ENCODE peak calls at places on chromosomes 4 and X, in seven cellular contexts. S is bronchial epithelial cell, P is breast epithelium, F is SK-N-SH, M is choroid plexus epithelial cell, O is fibroblast of lung, V is AG10803. G is an unnamed sample.

GRCh38 chr4:141134051-141134450 is 782 bp upstream of the RNF150 start:
- DNase-seq in M (peak), S (no peak), O (peak), P (no peak), F (peak), V (peak), G (no peak)

GRCh38 chr4:8035371-8035780 is 95.7 kb upstream of the AFAP1 start:
- DNase-seq in P (peak), O (peak), S (peak), F (no peak), V (peak), M (peak), G (peak)

GRCh38 chrX:39020051-39020669 is 218.9 kb downstream of the MID1IP1 start:
- DNase-seq in M (no peak), O (no peak), F (no peak), S (no peak), P (no peak), V (no peak), G (no peak)

GRCh38 chr4:1323635-1324442 is 23.2 kb upstream of the UVSSA start:
- DNase-seq in S (peak), V (peak), P (no peak), M (peak), O (peak), F (no peak), G (peak)

GRCh38 chr4:125387770-125388169 is 73.0 kb downstream of the FAT4 start:
- DNase-seq in O (peak), F (no peak), P (no peak), M (peak), S (no peak), V (peak), G (no peak)

GRCh38 chr4:38531126-38531737 is 132.8 kb upstream of the KLF3 start:
- DNase-seq in O (peak), V (no peak), P (no peak), S (no peak), F (peak), M (peak), G (peak)

GRCh38 chr4:70948665-70949284 is 44.7 kb upstream of the DCK start:
- DNase-seq in F (no peak), M (no peak), S (no peak), P (no peak), V (no peak), O (no peak), G (no peak)

GRCh38 chr4:96228463-96228862 is 388.6 kb downstream of the PDHA2 start:
- DNase-seq in F (no peak), S (no peak), O (no peak), V (no peak), P (no peak), M (peak), G (no peak)

GRCh38 chrX:38326086-38326485 is 1.2 kb downstream of the RPGR start:
- DNase-seq in M (no peak), O (no peak), S (no peak), P (no peak), V (no peak), F (no peak), G (no peak)

GRCh38 chrX:77114501-77114900 is 332.7 kb upstream of the FGF16 start:
- DNase-seq in V (no peak), F (no peak), M (no peak), P (no peak), O (no peak), S (no peak), G (no peak)

GRCh38 chr4:157521916-157522315 is 301.4 kb downstream of the GRIA2 start:
- DNase-seq in M (peak), V (no peak), S (peak), O (peak), F (no peak), P (no peak), G (no peak)

GRCh38 chr4:185966997-185967775 is 101.8 kb upstream of the TLR3 start:
- DNase-seq in P (no peak), S (peak), F (no peak), O (peak), V (peak), M (peak), G (no peak)

GRCh38 chrX:24231169-24231568 is 81.6 kb downstream of the ZFX start:
- DNase-seq in S (peak), V (peak), O (peak), F (no peak), M (peak), P (no peak), G (no peak)

GRCh38 chrX:45505214-45505613 is 304.5 kb upstream of the DIPK2B start:
- DNase-seq in V (peak), F (no peak), S (peak), O (peak), M (peak), P (no peak), G (no peak)

GRCh38 chr4:82765134-82765533 is 33.5 kb downstream of the SCD5 start:
- DNase-seq in P (no peak), V (no peak), M (no peak), S (no peak), F (no peak), O (no peak), G (no peak)

GRCh38 chr4:5808081-5808741 is 84.7 kb downstream of the CRMP1 start:
- DNase-seq in S (no peak), M (peak), F (peak), V (peak), P (no peak), O (peak), G (no peak)

GRCh38 chr4:113385500-113385899 is 336.0 kb downstream of the ANK2 start:
- DNase-seq in S (no peak), M (no peak), P (no peak), F (no peak), O (no peak), V (no peak), G (no peak)

GRCh38 chr4:8283631-8284121 is 14.1 kb downstream of the HTRA3 start:
- DNase-seq in P (no peak), M (no peak), F (no peak), S (no peak), V (no peak), O (no peak), G (no peak)

GRCh38 chr4:10623862-10624261 is 60.7 kb downstream of the CLNK start:
- DNase-seq in F (no peak), O (no peak), V (no peak), M (no peak), S (peak), P (no peak), G (no peak)

DNA sequence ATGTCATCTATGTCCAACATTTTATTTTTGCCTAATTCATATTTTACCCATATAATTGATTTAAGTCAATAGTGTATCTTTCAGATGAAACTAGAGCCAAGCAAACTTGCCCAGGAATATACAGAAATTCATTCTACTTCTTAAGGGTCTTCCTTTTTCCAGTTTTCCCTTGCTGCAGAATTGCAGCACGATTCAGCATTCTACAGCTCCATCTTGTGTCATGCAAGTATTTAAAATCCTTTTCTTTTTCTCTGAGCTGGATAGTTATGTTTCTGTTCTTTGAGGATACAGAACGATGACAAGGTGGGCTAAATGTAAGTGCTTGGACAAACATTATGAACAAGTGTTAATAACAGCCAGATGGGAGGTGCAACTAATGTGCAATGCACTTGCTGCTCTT is 1821.8 kb downstream of the ARAP2 start:
- DNase-seq in P (no peak), O (peak), V (peak), F (no peak), M (peak), S (peak), G (peak)
- TF ChIP-seq CTCF in P (no peak), O (peak), V (peak), F (peak), M (peak), S (no peak), G (no peak)

DNA sequence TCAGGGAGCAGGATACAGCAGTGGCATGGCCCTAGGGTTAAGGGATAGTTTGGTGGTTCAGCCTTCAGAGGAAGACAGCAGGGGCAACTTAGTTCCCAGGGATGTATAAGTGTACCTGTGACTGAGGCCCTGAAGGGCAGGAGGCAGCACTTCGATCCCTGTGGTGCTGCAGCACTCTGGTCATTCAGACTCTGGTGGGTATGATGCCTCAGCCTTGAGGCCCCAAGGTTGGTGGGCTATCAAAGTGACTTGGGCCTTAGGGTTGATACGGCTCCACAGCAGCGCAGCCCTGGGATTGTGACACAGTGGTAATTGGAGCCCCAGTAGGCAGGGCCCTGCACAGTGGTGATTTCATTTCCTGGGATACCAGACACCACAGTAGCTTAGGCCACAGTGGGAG is 1703.1 kb downstream of the PCDH7 start:
- DNase-seq in F (no peak), S (no peak), V (no peak), P (no peak), O (no peak), M (no peak), G (no peak)
- H3K4me3 ChIP-seq in F (no peak), S (no peak), V (no peak), P (no peak), O (no peak), M (no peak), G (no peak)

DNA sequence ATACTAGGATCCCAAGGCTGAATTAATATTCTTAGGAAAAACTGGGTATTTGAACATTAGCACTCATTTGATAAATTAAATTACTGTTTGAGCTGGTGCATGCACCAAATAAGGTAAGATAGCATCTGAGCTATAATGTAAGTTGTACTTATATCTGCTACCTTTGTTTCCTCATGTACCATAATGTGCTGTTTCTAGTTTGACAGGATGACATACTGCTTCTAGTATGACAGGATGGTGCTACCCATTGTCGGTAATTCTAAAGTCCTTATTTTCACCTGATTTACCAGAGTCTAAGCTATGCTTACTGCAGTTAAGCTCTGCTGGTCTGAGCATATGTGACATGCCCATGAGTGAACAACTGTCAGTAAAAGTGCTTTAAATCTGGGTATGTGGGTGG is 1017.5 kb upstream of the IGFBP7 start:
- DNase-seq in M (no peak), F (no peak), O (no peak), P (no peak), S (no peak), V (no peak), G (no peak)
- TF ChIP-seq CTCF in M (no peak), F (no peak), O (no peak), P (no peak), S (no peak), V (no peak), G (no peak)

DNA sequence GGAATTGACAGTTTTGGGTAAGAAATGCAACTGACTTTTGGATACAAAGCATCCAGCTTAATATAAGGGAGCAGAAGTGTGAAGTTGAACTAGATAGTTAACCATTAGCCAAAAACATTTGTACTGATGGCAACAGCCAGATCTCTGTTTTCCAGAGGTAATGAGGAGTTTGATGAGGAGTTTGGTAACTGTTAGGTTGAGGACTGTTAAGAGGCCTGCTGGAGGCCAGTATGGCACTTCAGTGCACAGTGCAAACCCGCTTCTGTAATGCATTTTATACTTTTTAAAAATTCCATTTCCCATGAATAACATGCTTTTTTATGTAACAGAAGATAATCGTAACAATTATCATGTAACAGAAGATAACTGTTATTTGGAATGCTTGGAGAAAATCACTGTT is 30.0 kb downstream of the CDKL5 start:
- DNase-seq in V (no peak), O (no peak), F (no peak), P (no peak), M (no peak), S (no peak), G (no peak)
- H3K4me3 ChIP-seq in V (no peak), O (no peak), F (no peak), P (no peak), M (no peak), S (no peak), G (no peak)

GRCh38 chr4:13484045-13484748 is at the start of gene RAB28:
- DNase-seq in M (peak), V (peak), F (peak), O (peak), P (peak), S (peak), G (peak)
- TF ChIP-seq CTCF in M (no peak), V (no peak), F (no peak), O (no peak), P (no peak), S (no peak), G (no peak)

DNA sequence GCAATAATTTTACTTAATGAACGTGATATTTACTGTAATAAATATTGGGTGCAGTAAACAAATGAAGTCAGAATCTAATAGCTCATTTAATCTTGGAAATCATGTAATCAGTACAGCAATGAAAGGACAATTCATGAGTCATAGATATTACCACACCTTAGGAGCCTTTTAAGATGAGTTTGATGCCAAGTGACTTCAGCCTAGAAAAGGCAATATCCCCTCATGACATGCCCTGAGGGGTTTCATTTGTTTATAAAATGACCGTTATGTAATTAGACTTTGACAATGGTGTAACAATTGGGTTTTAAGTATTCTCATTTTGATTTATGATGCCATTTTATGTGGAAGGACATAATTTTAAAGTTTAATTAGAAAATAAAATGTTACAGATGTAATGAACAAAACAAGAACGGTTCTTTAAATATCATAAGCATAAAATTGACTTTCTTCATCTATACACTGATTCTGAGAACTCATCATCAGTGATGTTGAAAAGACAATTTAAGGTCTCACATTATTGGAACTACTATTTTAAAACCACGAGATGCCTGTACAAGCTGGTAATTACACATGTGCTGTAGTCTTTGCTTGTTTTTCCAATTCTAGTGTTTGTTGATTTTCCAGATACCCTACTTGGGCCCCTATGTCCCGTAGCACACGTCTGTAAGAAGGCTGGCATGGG is 5.0 kb downstream of the FGF2 start:
- DNase-seq in V (peak), O (peak), F (no peak), M (peak), P (no peak), S (peak), G (no peak)
- H3K4me3 ChIP-seq in V (peak), O (no peak), F (no peak), M (no peak), P (no peak), S (no peak), G (no peak)

DNA sequence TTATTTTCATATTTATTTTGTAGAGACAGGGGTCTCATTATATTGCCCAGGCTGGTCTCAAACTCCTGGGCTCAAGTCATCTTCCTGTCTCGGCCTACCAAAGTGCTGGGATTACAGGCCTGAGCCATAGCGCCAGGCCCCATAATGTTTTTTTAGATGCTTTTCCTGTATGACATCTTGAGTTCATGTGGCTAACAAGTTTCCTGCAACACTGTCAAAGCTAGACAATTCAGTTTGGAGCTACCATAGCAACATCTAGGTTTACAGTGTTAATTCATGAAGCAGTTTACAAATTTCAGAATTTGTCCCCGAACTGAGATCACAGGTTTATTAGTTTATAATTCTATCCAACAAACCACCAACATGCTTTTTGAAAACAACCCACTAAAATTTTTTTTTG is 6.4 kb upstream of the IL13RA2 start:
- DNase-seq in M (no peak), F (no peak), O (no peak), S (no peak), V (peak), P (no peak), G (no peak)
- TF ChIP-seq CTCF in M (no peak), F (no peak), O (no peak), S (no peak), V (no peak), P (no peak), G (no peak)

GRCh38 chr4:80171251-80171650 is 26.1 kb upstream of the PRDM8 start:
- DNase-seq in S (no peak), P (no peak), V (peak), M (peak), F (no peak), O (peak), G (no peak)

GRCh38 chr4:80172203-80172602 is 25.1 kb upstream of the PRDM8 start:
- DNase-seq in F (no peak), V (no peak), O (no peak), P (no peak), M (no peak), S (no peak), G (no peak)

GRCh38 chr4:80171656-80172055 is 25.6 kb upstream of the PRDM8 start:
- DNase-seq in F (no peak), V (no peak), P (no peak), S (no peak), O (peak), M (no peak), G (no peak)

GRCh38 chr4:80173841-80174240 is 23.5 kb upstream of the PRDM8 start:
- DNase-seq in P (no peak), S (no peak), F (no peak), O (peak), V (peak), M (peak), G (no peak)

DNA sequence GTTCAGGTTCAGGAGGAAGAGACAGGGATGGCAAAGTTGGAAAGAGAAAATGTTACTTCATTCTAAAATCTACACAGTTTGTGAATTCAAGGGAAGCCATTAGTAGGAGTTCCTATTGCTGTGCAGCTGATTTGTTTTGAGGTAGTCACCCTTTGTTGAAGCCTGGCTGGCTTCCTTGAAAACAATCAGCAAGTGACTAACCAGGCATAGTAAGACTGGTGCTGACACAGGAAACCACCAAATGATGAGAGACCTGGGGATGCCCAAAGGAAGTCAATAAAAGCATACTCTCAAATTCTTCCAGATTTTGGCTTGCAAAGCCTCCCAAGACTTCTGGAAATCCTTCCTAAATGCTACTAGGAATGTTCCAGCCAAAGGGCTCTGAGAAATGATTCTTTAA is 23.9 kb upstream of the PRDM8 start:
- DNase-seq in S (peak), P (no peak), V (peak), F (no peak), M (peak), O (peak), G (peak)
- H3K4me3 ChIP-seq in S (no peak), P (no peak), V (no peak), F (no peak), M (no peak), O (no peak), G (no peak)

G was measured in astrocyte of the cerebellum.